ENCODE peak calls at places on chromosomes 7 and 10, in four cellular contexts. J is amniotic stem cell, Z is endothelial cell, E is NCI-H748 treated with DMSO at 0.1 percent for 48 hours. U is an unnamed sample.
A peak's percentile ranks its signal among the peaks of the same experiment; 100 is the strongest.

GRCh38 chr10:71323407-71323806 is 4.3 kb downstream of the SLC29A3 start:
- DNase-seq in J (no peak), Z (no peak), E (no peak), U (no peak)

GRCh38 chr10:4686644-4686996 is 139.4 kb upstream of the AKR1E2 start:
- DNase-seq in J (no peak), Z (no peak), E (no peak), U (no peak)

GRCh38 chr10:46557319-46558140 is 1.1 kb upstream of the GPRIN2 start:
- DNase-seq in J (no peak), Z (peak; percentile 14), E (no peak), U (no peak)

GRCh38 chr7:112630565-112630964 is 149.8 kb downstream of the LSMEM1 start:
- DNase-seq in J (no peak), Z (no peak), E (no peak), U (no peak)

GRCh38 chr7:22361320-22361719 is 4.4 kb upstream of the RAPGEF5 start:
- DNase-seq in J (no peak), Z (no peak), E (no peak), U (no peak)

GRCh38 chr10:22252286-22252800 is 34.5 kb upstream of the EBLN1 start:
- DNase-seq in J (no peak), Z (peak; percentile 41), E (no peak), U (peak; percentile 17)

GRCh38 chr10:116536810-116537209 is 8.9 kb upstream of the PNLIP start:
- DNase-seq in J (no peak), Z (no peak), E (no peak), U (no peak)

GRCh38 chr10:1944487-1944886 is 207.2 kb upstream of the ADARB2 start:
- DNase-seq in J (no peak), Z (no peak), E (no peak), U (no peak)

GRCh38 chr7:106610996-106611886 is 49.7 kb downstream of the CCDC71L start:
- DNase-seq in J (no peak), Z (no peak), E (peak; percentile 77), U (no peak)

GRCh38 chr10:69861251-69862240 is 59.8 kb downstream of the COL13A1 start:
- DNase-seq in J (peak; percentile 47), Z (no peak), E (no peak), U (no peak)

GRCh38 chr7:30849565-30849964 is 62.1 kb upstream of the AQP1 start:
- DNase-seq in J (no peak), Z (no peak), E (no peak), U (no peak)

GRCh38 chr7:4136501-4137110 is 545.5 kb upstream of the FOXK1 start:
- DNase-seq in J (no peak), Z (no peak), E (no peak), U (no peak)

GRCh38 chr10:69360485-69361302 is 56.0 kb downstream of the TACR2 start:
- DNase-seq in J (peak; percentile 67), Z (no peak), E (no peak), U (no peak)

U was measured in T-helper 22 cell.